ENCODE peak calls at places on chromosomes 11 and 22, in nine cellular contexts. One of them, this sample, is unnamed.

GRCh38 chr22:27474711-27475547 is 326.6 kb downstream of the MN1 start:
- DNase-seq in IMR-90: peak
- DNase-seq in CD8-positive, alpha-beta memory T cell: no peak
- DNase-seq in NCI-H1694 treated with DMSO at 0.1 percent for 48 hours: no peak
- DNase-seq in stimulated activated CD8-positive, alpha-beta memory T cell treated with anti-CD3 and anti-CD28 coated beads, Interleukin-7, amount 100 ng/mL, for 1 hour: no peak
- DNase-seq in choroid plexus epithelial cell: peak
- DNase-seq in upper lobe of right lung: no peak
- DNase-seq in activated T-helper 1 cell treated with Interleukin-2 at 50 U/mL for 16 hours: no peak
- DNase-seq in activated CD4-positive, alpha-beta T cell treated with anti-CD3 and anti-CD28 coated beads, Interleukin-2, amount 50 U/mL, for 1 hour: no peak
- DNase-seq in this sample: no peak

GRCh38 chr11:107050126-107050525 is 31.9 kb upstream of the GUCY1A2 start:
- DNase-seq in IMR-90: no peak
- DNase-seq in CD8-positive, alpha-beta memory T cell: no peak
- DNase-seq in NCI-H1694 treated with DMSO at 0.1 percent for 48 hours: no peak
- DNase-seq in stimulated activated CD8-positive, alpha-beta memory T cell treated with anti-CD3 and anti-CD28 coated beads, Interleukin-7, amount 100 ng/mL, for 1 hour: no peak
- DNase-seq in choroid plexus epithelial cell: peak
- DNase-seq in upper lobe of right lung: no peak
- DNase-seq in activated T-helper 1 cell treated with Interleukin-2 at 50 U/mL for 16 hours: no peak
- DNase-seq in activated CD4-positive, alpha-beta T cell treated with anti-CD3 and anti-CD28 coated beads, Interleukin-2, amount 50 U/mL, for 1 hour: no peak
- DNase-seq in this sample: no peak

GRCh38 chr11:27161071-27161470 is 120.5 kb downstream of the BBOX1 start:
- DNase-seq in IMR-90: peak
- DNase-seq in CD8-positive, alpha-beta memory T cell: no peak
- DNase-seq in NCI-H1694 treated with DMSO at 0.1 percent for 48 hours: no peak
- DNase-seq in stimulated activated CD8-positive, alpha-beta memory T cell treated with anti-CD3 and anti-CD28 coated beads, Interleukin-7, amount 100 ng/mL, for 1 hour: no peak
- DNase-seq in choroid plexus epithelial cell: no peak
- DNase-seq in upper lobe of right lung: no peak
- DNase-seq in activated T-helper 1 cell treated with Interleukin-2 at 50 U/mL for 16 hours: no peak
- DNase-seq in activated CD4-positive, alpha-beta T cell treated with anti-CD3 and anti-CD28 coated beads, Interleukin-2, amount 50 U/mL, for 1 hour: no peak
- DNase-seq in this sample: no peak

GRCh38 chr11:19506803-19507466 is 205.7 kb upstream of the NAV2 start:
- DNase-seq in IMR-90: no peak
- DNase-seq in CD8-positive, alpha-beta memory T cell: no peak
- DNase-seq in NCI-H1694 treated with DMSO at 0.1 percent for 48 hours: peak
- DNase-seq in stimulated activated CD8-positive, alpha-beta memory T cell treated with anti-CD3 and anti-CD28 coated beads, Interleukin-7, amount 100 ng/mL, for 1 hour: no peak
- DNase-seq in choroid plexus epithelial cell: no peak
- DNase-seq in upper lobe of right lung: no peak
- DNase-seq in activated T-helper 1 cell treated with Interleukin-2 at 50 U/mL for 16 hours: no peak
- DNase-seq in activated CD4-positive, alpha-beta T cell treated with anti-CD3 and anti-CD28 coated beads, Interleukin-2, amount 50 U/mL, for 1 hour: no peak
- DNase-seq in this sample: no peak

GRCh38 chr11:32430586-32431357 is 4.6 kb downstream of the WT1 start:
- DNase-seq in IMR-90: no peak
- DNase-seq in CD8-positive, alpha-beta memory T cell: no peak
- DNase-seq in NCI-H1694 treated with DMSO at 0.1 percent for 48 hours: no peak
- DNase-seq in stimulated activated CD8-positive, alpha-beta memory T cell treated with anti-CD3 and anti-CD28 coated beads, Interleukin-7, amount 100 ng/mL, for 1 hour: no peak
- DNase-seq in choroid plexus epithelial cell: no peak
- DNase-seq in upper lobe of right lung: no peak
- DNase-seq in activated T-helper 1 cell treated with Interleukin-2 at 50 U/mL for 16 hours: no peak
- DNase-seq in activated CD4-positive, alpha-beta T cell treated with anti-CD3 and anti-CD28 coated beads, Interleukin-2, amount 50 U/mL, for 1 hour: no peak
- DNase-seq in this sample: no peak

GRCh38 chr22:20091690-20092476 is 11.8 kb downstream of the DGCR8 start:
- DNase-seq in IMR-90: no peak
- DNase-seq in CD8-positive, alpha-beta memory T cell: no peak
- DNase-seq in NCI-H1694 treated with DMSO at 0.1 percent for 48 hours: no peak
- DNase-seq in stimulated activated CD8-positive, alpha-beta memory T cell treated with anti-CD3 and anti-CD28 coated beads, Interleukin-7, amount 100 ng/mL, for 1 hour: no peak
- DNase-seq in choroid plexus epithelial cell: no peak
- DNase-seq in upper lobe of right lung: no peak
- DNase-seq in activated T-helper 1 cell treated with Interleukin-2 at 50 U/mL for 16 hours: no peak
- DNase-seq in activated CD4-positive, alpha-beta T cell treated with anti-CD3 and anti-CD28 coated beads, Interleukin-2, amount 50 U/mL, for 1 hour: no peak
- DNase-seq in this sample: no peak

GRCh38 chr11:94201004-94201465 is 72.4 kb downstream of the PANX1 start:
- DNase-seq in IMR-90: peak
- DNase-seq in CD8-positive, alpha-beta memory T cell: no peak
- DNase-seq in NCI-H1694 treated with DMSO at 0.1 percent for 48 hours: no peak
- DNase-seq in stimulated activated CD8-positive, alpha-beta memory T cell treated with anti-CD3 and anti-CD28 coated beads, Interleukin-7, amount 100 ng/mL, for 1 hour: no peak
- DNase-seq in choroid plexus epithelial cell: peak
- DNase-seq in upper lobe of right lung: no peak
- DNase-seq in activated T-helper 1 cell treated with Interleukin-2 at 50 U/mL for 16 hours: no peak
- DNase-seq in activated CD4-positive, alpha-beta T cell treated with anti-CD3 and anti-CD28 coated beads, Interleukin-2, amount 50 U/mL, for 1 hour: no peak
- DNase-seq in this sample: no peak

GRCh38 chr11:129881570-129882170 is 13.7 kb downstream of the NFRKB start:
- DNase-seq in IMR-90: peak
- DNase-seq in CD8-positive, alpha-beta memory T cell: no peak
- DNase-seq in NCI-H1694 treated with DMSO at 0.1 percent for 48 hours: no peak
- DNase-seq in stimulated activated CD8-positive, alpha-beta memory T cell treated with anti-CD3 and anti-CD28 coated beads, Interleukin-7, amount 100 ng/mL, for 1 hour: no peak
- DNase-seq in choroid plexus epithelial cell: peak
- DNase-seq in upper lobe of right lung: no peak
- DNase-seq in activated T-helper 1 cell treated with Interleukin-2 at 50 U/mL for 16 hours: peak
- DNase-seq in activated CD4-positive, alpha-beta T cell treated with anti-CD3 and anti-CD28 coated beads, Interleukin-2, amount 50 U/mL, for 1 hour: peak
- DNase-seq in this sample: peak

GRCh38 chr11:3000032-3000961 is 8.2 kb upstream of the NAP1L4 start:
- DNase-seq in IMR-90: peak
- DNase-seq in CD8-positive, alpha-beta memory T cell: no peak
- DNase-seq in NCI-H1694 treated with DMSO at 0.1 percent for 48 hours: peak
- DNase-seq in stimulated activated CD8-positive, alpha-beta memory T cell treated with anti-CD3 and anti-CD28 coated beads, Interleukin-7, amount 100 ng/mL, for 1 hour: no peak
- DNase-seq in choroid plexus epithelial cell: peak
- DNase-seq in upper lobe of right lung: peak
- DNase-seq in activated T-helper 1 cell treated with Interleukin-2 at 50 U/mL for 16 hours: no peak
- DNase-seq in activated CD4-positive, alpha-beta T cell treated with anti-CD3 and anti-CD28 coated beads, Interleukin-2, amount 50 U/mL, for 1 hour: no peak
- DNase-seq in this sample: no peak

GRCh38 chr11:37050311-37050710 is 452.3 kb upstream of the RAG2 start:
- DNase-seq in IMR-90: no peak
- DNase-seq in CD8-positive, alpha-beta memory T cell: no peak
- DNase-seq in NCI-H1694 treated with DMSO at 0.1 percent for 48 hours: no peak
- DNase-seq in stimulated activated CD8-positive, alpha-beta memory T cell treated with anti-CD3 and anti-CD28 coated beads, Interleukin-7, amount 100 ng/mL, for 1 hour: no peak
- DNase-seq in choroid plexus epithelial cell: no peak
- DNase-seq in upper lobe of right lung: no peak
- DNase-seq in activated T-helper 1 cell treated with Interleukin-2 at 50 U/mL for 16 hours: no peak
- DNase-seq in activated CD4-positive, alpha-beta T cell treated with anti-CD3 and anti-CD28 coated beads, Interleukin-2, amount 50 U/mL, for 1 hour: no peak
- DNase-seq in this sample: no peak

GRCh38 chr11:118691926-118692830 is 12.7 kb upstream of the TREH start:
- DNase-seq in IMR-90: peak
- DNase-seq in CD8-positive, alpha-beta memory T cell: peak
- DNase-seq in NCI-H1694 treated with DMSO at 0.1 percent for 48 hours: no peak
- DNase-seq in stimulated activated CD8-positive, alpha-beta memory T cell treated with anti-CD3 and anti-CD28 coated beads, Interleukin-7, amount 100 ng/mL, for 1 hour: peak
- DNase-seq in choroid plexus epithelial cell: peak
- DNase-seq in upper lobe of right lung: peak
- DNase-seq in activated T-helper 1 cell treated with Interleukin-2 at 50 U/mL for 16 hours: peak
- DNase-seq in activated CD4-positive, alpha-beta T cell treated with anti-CD3 and anti-CD28 coated beads, Interleukin-2, amount 50 U/mL, for 1 hour: peak
- DNase-seq in this sample: no peak

GRCh38 chr11:73949246-73949645 is 1.6 kb upstream of the DNAJB13 start:
- DNase-seq in IMR-90: no peak
- DNase-seq in CD8-positive, alpha-beta memory T cell: no peak
- DNase-seq in NCI-H1694 treated with DMSO at 0.1 percent for 48 hours: no peak
- DNase-seq in stimulated activated CD8-positive, alpha-beta memory T cell treated with anti-CD3 and anti-CD28 coated beads, Interleukin-7, amount 100 ng/mL, for 1 hour: no peak
- DNase-seq in choroid plexus epithelial cell: no peak
- DNase-seq in upper lobe of right lung: no peak
- DNase-seq in activated T-helper 1 cell treated with Interleukin-2 at 50 U/mL for 16 hours: no peak
- DNase-seq in activated CD4-positive, alpha-beta T cell treated with anti-CD3 and anti-CD28 coated beads, Interleukin-2, amount 50 U/mL, for 1 hour: no peak
- DNase-seq in this sample: no peak

GRCh38 chr11:86447763-86448480 is 73.2 kb downstream of the CCDC81 start:
- DNase-seq in IMR-90: no peak
- DNase-seq in CD8-positive, alpha-beta memory T cell: no peak
- DNase-seq in NCI-H1694 treated with DMSO at 0.1 percent for 48 hours: no peak
- DNase-seq in stimulated activated CD8-positive, alpha-beta memory T cell treated with anti-CD3 and anti-CD28 coated beads, Interleukin-7, amount 100 ng/mL, for 1 hour: no peak
- DNase-seq in choroid plexus epithelial cell: no peak
- DNase-seq in upper lobe of right lung: no peak
- DNase-seq in activated T-helper 1 cell treated with Interleukin-2 at 50 U/mL for 16 hours: no peak
- DNase-seq in activated CD4-positive, alpha-beta T cell treated with anti-CD3 and anti-CD28 coated beads, Interleukin-2, amount 50 U/mL, for 1 hour: no peak
- DNase-seq in this sample: no peak

GRCh38 chr22:44807232-44807631 is 54.9 kb downstream of the ARHGAP8 start:
- DNase-seq in IMR-90: no peak
- DNase-seq in CD8-positive, alpha-beta memory T cell: no peak
- DNase-seq in NCI-H1694 treated with DMSO at 0.1 percent for 48 hours: no peak
- DNase-seq in stimulated activated CD8-positive, alpha-beta memory T cell treated with anti-CD3 and anti-CD28 coated beads, Interleukin-7, amount 100 ng/mL, for 1 hour: no peak
- DNase-seq in choroid plexus epithelial cell: no peak
- DNase-seq in upper lobe of right lung: no peak
- DNase-seq in activated T-helper 1 cell treated with Interleukin-2 at 50 U/mL for 16 hours: no peak
- DNase-seq in activated CD4-positive, alpha-beta T cell treated with anti-CD3 and anti-CD28 coated beads, Interleukin-2, amount 50 U/mL, for 1 hour: no peak
- DNase-seq in this sample: no peak

GRCh38 chr22:41856484-41856883 is 23.6 kb downstream of the SREBF2 start:
- DNase-seq in IMR-90: no peak
- DNase-seq in CD8-positive, alpha-beta memory T cell: no peak
- DNase-seq in NCI-H1694 treated with DMSO at 0.1 percent for 48 hours: no peak
- DNase-seq in stimulated activated CD8-positive, alpha-beta memory T cell treated with anti-CD3 and anti-CD28 coated beads, Interleukin-7, amount 100 ng/mL, for 1 hour: no peak
- DNase-seq in choroid plexus epithelial cell: no peak
- DNase-seq in upper lobe of right lung: no peak
- DNase-seq in activated T-helper 1 cell treated with Interleukin-2 at 50 U/mL for 16 hours: no peak
- DNase-seq in activated CD4-positive, alpha-beta T cell treated with anti-CD3 and anti-CD28 coated beads, Interleukin-2, amount 50 U/mL, for 1 hour: no peak
- DNase-seq in this sample: no peak

This sample was measured in stimulated activated naive CD4-positive, alpha-beta T cell.